ENCODE peak calls at places on chromosomes 12 and 14, in four cellular contexts. Y is HCT116, V is astrocyte, T is trophoblast cell. W is an unnamed sample.

GRCh38 chr14:103871596-103872480 is 24.5 kb upstream of the PPP1R13B start:
- DNase-seq in Y (no peak), V (no peak), T (no peak), W (no peak)

GRCh38 chr12:28569698-28570411 is 379.6 kb downstream of the CCDC91 start:
- DNase-seq in Y (no peak), V (peak; percentile 94), T (peak; percentile 80), W (peak; percentile 50)

GRCh38 chr12:7241404-7242005 is 52.0 kb downstream of the PEX5 start:
- DNase-seq in Y (no peak), V (peak; percentile 16), T (peak; percentile 3), W (peak; percentile 90)

GRCh38 chr12:74043343-74043742 is 494.3 kb upstream of the ATXN7L3B start:
- DNase-seq in Y (peak; percentile 55), V (peak; percentile 76), T (peak; percentile 91), W (peak; percentile 98)

GRCh38 chr14:100677152-100677924 is 49.4 kb upstream of the DLK1 start:
- DNase-seq in Y (no peak), V (no peak), T (peak; percentile 67), W (no peak)

GRCh38 chr12:65695077-65695865 is 129.0 kb upstream of the HMGA2 start:
- DNase-seq in Y (peak; percentile 93), V (peak; percentile 99), T (no peak), W (peak; percentile 98)

GRCh38 chr14:76965232-76965631 is 63.3 kb downstream of the IRF2BPL start:
- DNase-seq in Y (no peak), V (no peak), T (no peak), W (no peak)

GRCh38 chr12:9391751-9392240 is 183.6 kb upstream of the PZP start:
- DNase-seq in Y (no peak), V (no peak), T (no peak), W (peak; percentile 43)

GRCh38 chr14:20998674-20999366 is at the start of gene SLC39A2:
- DNase-seq in Y (peak; percentile 33), V (peak; percentile 60), T (peak; percentile 60), W (peak; percentile 87)

GRCh38 chr12:98002887-98003493 is 512.4 kb upstream of the TMPO start:
- DNase-seq in Y (peak; percentile 39), V (peak; percentile 1), T (peak; percentile 18), W (peak; percentile 48)

GRCh38 chr12:55073043-55074022 is 52.9 kb upstream of the OR9K2 start:
- DNase-seq in Y (peak; percentile 66), V (peak; percentile 32), T (peak; percentile 48), W (peak; percentile 36)

GRCh38 chr12:524167-524951 is 64.6 kb downstream of the B4GALNT3 start:
- DNase-seq in Y (no peak), V (no peak), T (peak; percentile 35), W (peak; percentile 59)

GRCh38 chr14:94317259-94317658 is 5.9 kb downstream of the SERPINA6 start:
- DNase-seq in Y (no peak), V (no peak), T (no peak), W (no peak)

GRCh38 chr12:11568762-11569478 is 80.6 kb upstream of the ETV6 start:
- DNase-seq in Y (no peak), V (no peak), T (no peak), W (no peak)

GRCh38 chr12:2449586-2449985 is 345.2 kb upstream of the FKBP4 start:
- DNase-seq in Y (no peak), V (no peak), T (no peak), W (no peak)

GRCh38 chr12:58914457-58914856 is 5.8 kb downstream of the LRIG3 start:
- DNase-seq in Y (no peak), V (no peak), T (no peak), W (no peak)

GRCh38 chr12:34407813-34408212 is 385.5 kb downstream of the ALG10 start:
- DNase-seq in Y (no peak), V (no peak), T (no peak), W (no peak)

GRCh38 chr14:55533960-55534359 is 46.0 kb upstream of the KTN1 start:
- DNase-seq in Y (no peak), V (no peak), T (no peak), W (peak; percentile 64)

GRCh38 chr12:66065146-66065545 is 65.4 kb downstream of the LLPH start:
- DNase-seq in Y (no peak), V (no peak), T (no peak), W (no peak)

DNA sequence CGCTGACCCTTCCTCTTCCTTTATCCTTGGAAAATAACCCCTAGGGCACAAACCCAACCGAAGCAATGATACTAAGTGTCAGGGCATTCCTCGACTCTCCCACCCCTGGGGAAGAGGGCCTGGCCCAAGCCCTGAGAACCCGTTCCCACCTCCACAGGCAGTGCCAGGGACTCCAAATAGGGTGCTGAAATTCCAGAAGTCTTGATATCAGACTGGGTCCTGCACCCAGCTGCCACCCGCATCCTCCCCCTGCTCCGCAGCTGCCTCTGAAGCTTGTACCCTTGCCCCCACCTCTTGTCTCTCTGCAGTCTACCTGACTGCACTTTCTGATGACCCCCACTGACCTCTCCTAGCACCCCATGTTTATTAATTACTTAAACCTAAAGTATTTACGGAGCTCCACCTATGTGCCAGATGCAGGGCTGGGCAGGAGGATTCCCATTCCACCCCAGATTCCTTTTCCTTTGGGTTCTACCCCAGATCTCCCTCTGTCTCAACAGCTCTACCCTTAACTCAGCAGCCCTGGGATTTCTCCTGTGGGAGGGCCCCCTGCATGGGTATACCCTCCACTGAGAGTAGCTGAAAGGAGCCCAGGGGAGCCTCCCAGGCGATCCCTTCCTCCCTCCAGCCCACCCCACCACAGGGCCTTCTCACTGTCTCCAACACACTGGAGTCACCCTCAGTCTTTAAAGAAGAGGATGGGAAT is 4.1 kb upstream of the KRT18 start:
- DNase-seq in Y (no peak), V (no peak), T (no peak), W (no peak)
- H2AFZ ChIP-seq in Y (no peak overlapping the region), V (no peak overlapping the region), T (peak overlapping the region; percentile 58), W (no peak overlapping the region)

DNA sequence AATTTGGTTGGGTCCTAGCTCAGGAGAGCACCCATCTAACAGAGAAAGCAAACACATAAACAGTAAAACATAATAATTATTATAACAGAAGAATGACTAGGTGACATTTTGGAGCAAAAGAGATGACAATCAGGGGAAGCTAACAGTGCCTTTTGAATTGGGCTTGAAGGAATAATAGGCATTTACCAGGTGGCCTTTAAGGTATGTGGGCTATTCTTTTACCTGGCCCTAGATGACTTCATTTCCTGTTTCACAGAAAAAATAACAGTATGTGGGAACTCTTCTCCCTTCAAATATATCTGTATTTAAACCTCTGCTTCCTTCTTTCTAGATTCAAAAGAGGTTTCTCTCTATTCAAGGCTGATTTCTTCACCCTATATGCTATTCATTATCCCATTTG is 3.8 kb downstream of the IRAK4 start:
- DNase-seq in Y (no peak), V (no peak), T (no peak), W (no peak)
- H3K79me2 ChIP-seq in Y (peaks cover 5% of the 10 kb centered on the region), V (peaks cover 17% of the 10 kb centered on the region), T (peaks cover 3% of the 10 kb centered on the region), W (peaks cover 25% of the 10 kb centered on the region)

DNA sequence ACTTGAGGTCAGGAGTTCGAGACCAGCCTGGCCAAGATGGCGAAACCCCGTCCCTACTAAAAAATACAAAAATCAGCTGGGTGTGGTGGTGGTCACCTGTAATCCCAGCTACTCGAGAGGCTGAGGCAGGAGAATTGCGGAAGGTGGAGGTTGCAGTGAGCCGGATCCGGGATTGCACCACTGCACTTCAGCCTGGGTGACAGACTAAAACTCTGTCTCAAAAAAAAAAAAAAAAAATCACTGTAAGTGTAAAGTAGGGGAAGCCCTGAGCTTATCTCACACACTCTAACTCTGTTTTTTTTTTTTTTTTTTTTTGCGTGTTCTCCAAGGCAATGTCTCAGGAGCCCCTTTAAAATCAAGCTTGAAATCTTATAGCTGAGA is 421 bp upstream of the RBMS2 start:
- DNase-seq in Y (no peak), V (no peak), T (peak; percentile 27), W (no peak)
- H3K9ac ChIP-seq in Y (peak overlapping the region; percentile 68), V (peak overlapping the region; percentile 96), T (no peak overlapping the region), W (no peak overlapping the region)

DNA sequence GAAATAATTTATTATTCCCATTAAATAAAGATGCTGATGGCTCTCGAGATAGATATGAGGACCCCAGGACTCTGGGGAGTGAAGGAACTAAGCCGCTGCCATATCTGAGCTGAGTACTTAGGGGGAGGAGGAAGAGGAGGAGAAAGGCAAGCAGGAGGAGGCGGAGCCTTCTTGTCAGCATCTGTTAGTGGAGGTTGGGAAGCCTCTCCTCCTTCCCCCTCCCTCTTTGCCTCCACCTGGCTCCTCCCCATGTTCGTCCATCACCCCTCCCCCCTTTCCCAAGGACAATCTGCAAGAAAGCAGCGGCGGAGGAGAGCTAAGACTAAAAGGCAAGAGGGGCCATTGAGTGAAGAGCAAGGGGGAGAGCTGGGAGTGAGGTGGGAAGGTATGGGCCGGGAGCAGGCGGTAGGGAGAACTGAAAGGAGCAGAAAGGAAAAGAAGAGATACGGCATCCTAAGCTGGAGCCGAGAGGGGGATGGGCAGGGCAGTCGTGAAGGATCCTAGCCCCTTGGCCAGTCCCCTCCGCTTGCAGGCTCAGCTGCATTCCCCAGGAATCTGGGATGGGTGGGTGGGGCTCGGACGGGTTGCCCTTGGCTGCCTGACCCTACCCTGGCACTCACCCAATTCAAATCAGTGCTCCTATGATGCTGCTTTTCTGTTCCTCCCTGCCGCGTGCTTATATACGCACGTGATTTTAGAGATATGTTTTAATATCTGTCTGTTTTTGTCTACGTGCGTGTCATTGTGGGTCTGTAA is at the start of gene PFKM:
- DNase-seq in Y (peak; percentile 87), V (peak; percentile 89), T (peak; percentile 25), W (peak; percentile 84)
- H2AFZ ChIP-seq in Y (peak within 1 kb of the TSS; percentile 5), V (peak within 1 kb of the TSS; percentile 94), T (peak within 1 kb of the TSS; percentile 65), W (peak within 1 kb of the TSS; percentile 99)